ENCODE peak calls at places on chromosomes 1 and 21, in five cellular contexts. M, G, B, P and T are unnamed samples.
A peak's percentile ranks its signal among the peaks of the same experiment; 100 is the strongest.

GRCh38 chr1:241985787-241986186 is 13.1 kb downstream of the MAP1LC3C start:
- DNase-seq in M (peak; percentile 55), G (peak; percentile 34), P (peak; percentile 47), B (peak; percentile 42), T (no peak)

GRCh38 chr1:228141082-228141870 is 1.2 kb downstream of the GUK1 start:
- DNase-seq in G (peak; percentile 33), P (no peak), B (no peak), M (peak; percentile 34), T (no peak)

GRCh38 chr1:82538876-82539275 is 738.1 kb downstream of the ADGRL2 start:
- DNase-seq in M (no peak), G (peak; percentile 11), P (no peak), B (no peak), T (no peak)

GRCh38 chr1:234869182-234870019 is 259.2 kb downstream of the TOMM20 start:
- DNase-seq in B (peak; percentile 27), P (no peak), G (no peak), M (no peak), T (no peak)

GRCh38 chr1:3050603-3051002 is 18.4 kb upstream of the PRDM16 start:
- DNase-seq in P (no peak), M (no peak), G (no peak), B (no peak), T (no peak)

GRCh38 chr1:248714248-248714647 is 11.7 kb upstream of the OR14I1 start:
- DNase-seq in P (no peak), B (no peak), M (no peak), G (no peak), T (no peak)

GRCh38 chr1:15669864-15670263 is 14.3 kb upstream of the PLEKHM2 start:
- DNase-seq in B (no peak), G (no peak), P (no peak), M (no peak), T (no peak)

GRCh38 chr1:211885746-211886522 is 55.4 kb upstream of the LPGAT1 start:
- DNase-seq in P (peak; percentile 87), G (no peak), M (no peak), B (no peak), T (no peak)

GRCh38 chr1:22184892-22185612 is 42.2 kb upstream of the WNT4 start:
- DNase-seq in G (no peak), B (no peak), M (peak; percentile 40), P (peak; percentile 10), T (no peak)

GRCh38 chr1:89794406-89794805 is 26.4 kb upstream of the LRRC8D start:
- DNase-seq in P (no peak), G (peak; percentile 60), M (no peak), B (no peak), T (no peak)

GRCh38 chr1:41102208-41102607 is 80.7 kb upstream of the SLFNL1 start:
- DNase-seq in P (no peak), M (peak; percentile 56), B (no peak), G (peak; percentile 97), T (no peak)

GRCh38 chr1:72284398-72285073 is 2.2 kb upstream of the NEGR1 start:
- DNase-seq in M (peak; percentile 51), G (peak; percentile 96), P (peak; percentile 13), B (no peak), T (no peak)

GRCh38 chr1:41576206-41576605 is 91.7 kb upstream of the EDN2 start:
- DNase-seq in M (no peak), B (no peak), P (no peak), G (no peak), T (no peak)

GRCh38 chr21:31901342-31901741 is 28.5 kb downstream of the HUNK start:
- DNase-seq in P (no peak), B (no peak), G (no peak), M (no peak), T (no peak)

GRCh38 chr1:55284856-55285255 is 69.7 kb upstream of the USP24 start:
- DNase-seq in B (no peak), P (no peak), G (peak; percentile 60), M (peak; percentile 36), T (peak; percentile 5)

GRCh38 chr1:179883739-179884138 is 1.7 kb downstream of the TOR1AIP1 start:
- DNase-seq in G (peak; percentile 42), M (no peak), P (peak; percentile 45), B (peak; percentile 44), T (peak; percentile 56)

GRCh38 chr1:234564035-234565029 is 45.6 kb downstream of the IRF2BP2 start:
- DNase-seq in G (peak; percentile 88), M (no peak), B (no peak), P (peak; percentile 66), T (no peak)

GRCh38 chr1:232428036-232428600 is 201.8 kb downstream of the SIPA1L2 start:
- DNase-seq in B (no peak), P (no peak), M (no peak), G (peak; percentile 26), T (no peak)

GRCh38 chr1:44826375-44827196 is 16.5 kb downstream of the PTCH2 start:
- DNase-seq in P (peak; percentile 75), M (peak; percentile 20), G (no peak), B (peak; percentile 59), T (no peak)

GRCh38 chr1:31054349-31054748 is 11.2 kb downstream of the PUM1 start:
- DNase-seq in B (no peak), P (no peak), G (peak; percentile 38), M (no peak), T (no peak)

GRCh38 chr1:152461544-152461943 is 47.5 kb upstream of the CRNN start:
- DNase-seq in B (peak; percentile 19), G (peak; percentile 38), M (peak; percentile 44), P (peak; percentile 61), T (no peak)

GRCh38 chr1:162145280-162145965 is 75.9 kb downstream of the NOS1AP start:
- DNase-seq in M (no peak), B (no peak), P (peak; percentile 56), G (no peak), T (no peak)

GRCh38 chr1:178946416-178946815 is 75.5 kb upstream of the ANGPTL1 start:
- DNase-seq in B (no peak), P (no peak), M (no peak), G (no peak), T (no peak)

GRCh38 chr1:242623118-242623517 is 98.6 kb upstream of the PLD5 start:
- DNase-seq in G (no peak), B (no peak), P (no peak), M (no peak), T (no peak)

GRCh38 chr1:21510885-21511578 is 1.8 kb downstream of the ALPL start:
- DNase-seq in G (no peak), M (no peak), B (no peak), P (no peak), T (no peak)

GRCh38 chr1:173431663-173432045 is 45.5 kb upstream of the PRDX6 start:
- DNase-seq in G (peak; percentile 41), M (no peak), B (no peak), P (no peak), T (no peak)

GRCh38 chr1:21896652-21897532 is 40.2 kb downstream of the HSPG2 start:
- DNase-seq in G (no peak), P (no peak), M (no peak), B (peak; percentile 77), T (no peak)

GRCh38 chr1:4959216-4959615 is 304.8 kb downstream of the AJAP1 start:
- DNase-seq in B (no peak), G (no peak), P (no peak), M (no peak), T (no peak)

GRCh38 chr1:161198877-161199431 is at the start of gene ADAMTS4:
- DNase-seq in B (peak; percentile 45), M (peak; percentile 43), P (no peak), G (peak; percentile 76), T (no peak)

GRCh38 chr1:200947059-200947566 is 52.4 kb downstream of the INAVA start:
- DNase-seq in M (no peak), P (no peak), B (no peak), G (no peak), T (no peak)
- TF ChIP-seq MXI1 in M (no peak), P (no peak), B (no peak), G (no peak), T (no peak)

GRCh38 chr1:204973449-204973848 is 69.6 kb upstream of the CNTN2 start:
- DNase-seq in G (no peak), P (no peak), B (no peak), M (no peak), T (no peak)

GRCh38 chr1:204970897-204971296 is 72.1 kb upstream of the CNTN2 start:
- DNase-seq in G (no peak), B (no peak), P (no peak), M (no peak), T (no peak)

GRCh38 chr1:204972461-204972860 is 70.6 kb upstream of the CNTN2 start:
- DNase-seq in G (no peak), M (no peak), B (no peak), P (no peak), T (no peak)

GRCh38 chr1:204974326-204974725 is 68.7 kb upstream of the CNTN2 start:
- DNase-seq in M (no peak), P (no peak), B (no peak), G (no peak), T (no peak)

DNA sequence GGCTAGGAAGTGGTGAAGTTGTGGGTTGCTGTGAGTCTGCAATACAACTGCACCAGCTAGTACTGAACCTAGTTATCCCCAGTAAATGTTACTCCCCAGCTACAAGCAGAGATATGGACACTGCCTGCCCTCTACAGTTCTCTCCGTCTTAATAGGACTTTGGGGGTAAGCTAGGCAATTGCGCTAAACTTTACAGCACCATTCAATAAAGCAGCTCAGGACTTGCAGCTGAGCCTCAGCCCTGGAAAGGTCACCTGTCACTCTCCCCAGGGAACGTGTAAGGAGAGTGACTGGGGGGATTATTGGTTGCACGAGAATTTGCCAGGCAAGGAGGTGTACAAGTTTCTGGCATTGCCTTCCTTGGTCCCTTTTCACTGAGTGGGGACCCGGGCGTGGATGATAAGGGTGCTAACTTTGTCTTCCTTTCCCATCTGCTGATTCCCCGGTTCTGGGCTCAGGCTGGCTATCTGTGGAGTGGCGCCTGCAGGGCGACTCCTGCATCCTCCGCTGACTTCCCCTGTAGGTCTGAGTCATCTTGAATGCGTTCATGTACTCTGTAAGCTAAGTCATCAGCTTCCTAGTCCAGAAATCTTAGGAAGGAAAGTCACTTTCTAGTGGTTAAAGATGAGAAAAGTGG is 71.2 kb upstream of the CNTN2 start:
- DNase-seq in M (no peak), P (no peak), G (peak; percentile 63), B (peak; percentile 61), T (no peak)
- TF ChIP-seq MXI1 in M (no peak), P (no peak), G (no peak), B (no peak), T (no peak)

DNA sequence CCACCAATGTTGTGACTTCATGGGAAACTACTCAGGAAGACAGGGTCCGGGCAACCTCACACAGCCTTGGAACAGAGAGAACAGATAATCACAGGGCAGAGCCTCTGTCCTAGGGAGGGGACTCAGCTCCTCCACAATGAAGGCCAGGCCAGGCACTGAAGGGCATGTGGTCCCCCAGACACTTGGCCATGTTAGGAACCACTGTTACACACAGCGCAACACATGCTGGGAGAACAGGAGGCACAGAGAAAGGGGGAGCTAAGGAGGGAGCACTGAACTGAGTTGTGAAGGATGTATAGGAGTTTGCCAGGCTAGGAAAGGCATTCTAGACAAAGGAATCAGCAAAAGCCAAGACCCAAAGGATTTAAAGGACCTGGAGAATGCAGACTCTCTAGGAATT is 127.6 kb downstream of the DMRTB1 start:
- DNase-seq in G (no peak), M (peak; percentile 5), P (no peak), B (no peak), T (no peak)
- TF ChIP-seq MXI1 in G (no peak), M (no peak), P (no peak), B (no peak), T (no peak)

DNA sequence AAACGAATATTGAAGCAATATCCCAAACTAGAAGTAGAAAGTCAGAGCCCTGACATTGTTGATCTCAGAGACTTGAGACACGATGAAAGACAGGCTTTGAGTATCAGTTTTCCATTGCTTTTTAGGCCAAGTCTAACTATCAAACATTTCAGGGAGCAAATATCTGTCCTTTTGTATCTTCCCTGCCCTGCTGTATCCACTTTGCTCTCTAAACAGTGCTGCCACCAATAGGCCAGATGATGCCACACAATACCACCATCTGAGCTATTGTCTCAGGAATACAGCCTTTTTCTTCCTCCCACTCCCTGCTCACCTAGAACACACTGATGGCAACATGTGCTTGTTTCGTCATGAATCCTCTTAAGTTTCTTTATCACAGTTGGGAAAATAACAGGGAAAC is 62.6 kb upstream of the SPAG17 start:
- DNase-seq in G (peak; percentile 10), M (peak; percentile 2), P (peak; percentile 7), B (peak; percentile 18), T (no peak)
- TF ChIP-seq MXI1 in G (no peak), M (no peak), P (no peak), B (no peak), T (no peak)